ENCODE peak calls at places on chromosomes 4 and X, in four cellular contexts. Y is HepG2, B is H1, I is K562. U is an unnamed sample.

GRCh38 chrX:120660638-120661037 is 30.8 kb upstream of the C1GALT1C1 start:
- DNase-seq in Y (no peak), I (no peak), B (no peak), U (no peak)

GRCh38 chr4:38752393-38752961 is 30.3 kb downstream of the TLR10 start:
- DNase-seq in B (no peak), I (no peak), Y (no peak), U (peak)

GRCh38 chr4:185774815-185775684 is 36.9 kb downstream of the SORBS2 start:
- DNase-seq in I (no peak), Y (no peak), B (no peak), U (no peak)

GRCh38 chr4:166315721-166316467 is 442.9 kb downstream of the TLL1 start:
- DNase-seq in B (no peak), I (no peak), Y (no peak), U (no peak)

GRCh38 chrX:110509778-110510510 is 151.3 kb downstream of the RTL9 start:
- DNase-seq in I (no peak), Y (no peak), B (no peak), U (no peak)

GRCh38 chrX:100895365-100896075 is 21.4 kb upstream of the NOX1 start:
- DNase-seq in I (no peak), B (peak), Y (peak), U (no peak)

GRCh38 chrX:80807606-80808159 is 2.0 kb downstream of the BRWD3 start:
- DNase-seq in B (no peak), I (peak), Y (no peak), U (no peak)

GRCh38 chr4:110633358-110634319 is 10.8 kb upstream of the PITX2 start:
- DNase-seq in B (peak), Y (no peak), I (no peak), U (no peak)

GRCh38 chr4:1684756-1685603 is 867 bp upstream of the FAM53A start:
- DNase-seq in B (no peak), I (no peak), Y (no peak), U (no peak)

GRCh38 chr4:6410078-6410477 is 62.3 kb downstream of the PPP2R2C start:
- DNase-seq in B (no peak), I (no peak), Y (no peak), U (no peak)

GRCh38 chrX:131544218-131544617 is 344 bp downstream of the OR13H1 start:
- DNase-seq in B (no peak), I (no peak), Y (no peak), U (no peak)

GRCh38 chr4:147194107-147194506 is 248.4 kb upstream of the TTC29 start:
- DNase-seq in B (no peak), Y (no peak), I (no peak), U (no peak)

GRCh38 chr4:23373269-23373668 is 516.6 kb downstream of the PPARGC1A start:
- DNase-seq in B (no peak), I (peak), Y (no peak), U (no peak)

GRCh38 chr4:159766241-159766640 is 663.4 kb downstream of the RAPGEF2 start:
- DNase-seq in I (no peak), Y (peak), B (no peak), U (no peak)

GRCh38 chrX:148672526-148672925 is 172.1 kb downstream of the AFF2 start:
- DNase-seq in I (no peak), Y (no peak), B (no peak), U (no peak)

GRCh38 chrX:45758319-45758718 is 557.6 kb upstream of the DIPK2B start:
- DNase-seq in Y (no peak), B (no peak), I (no peak), U (peak)

GRCh38 chrX:22203186-22203585 is 69.5 kb upstream of the CBLL2 start:
- DNase-seq in B (no peak), Y (no peak), I (no peak), U (no peak)

GRCh38 chr4:68175562-68176155 is 46.0 kb upstream of the TMPRSS11F start:
- DNase-seq in Y (peak), I (peak), B (no peak), U (peak)

GRCh38 chrX:106150701-106151100 is 17.4 kb upstream of the PWWP3B start:
- DNase-seq in I (no peak), Y (no peak), B (no peak), U (no peak)

GRCh38 chr4:173128199-173128890 is 40.3 kb upstream of the GALNT7 start:
- DNase-seq in Y (no peak), B (no peak), I (no peak), U (no peak)

GRCh38 chr4:184439856-184440592 is 34.3 kb downstream of the IRF2 start:
- DNase-seq in B (no peak), I (no peak), Y (peak), U (no peak)

GRCh38 chrX:110795645-110796510 is at the start of gene CHRDL1:
- DNase-seq in I (no peak), Y (no peak), B (peak), U (no peak)

GRCh38 chr4:114026447-114026846 is 47.0 kb upstream of the ARSJ start:
- DNase-seq in B (no peak), Y (no peak), I (no peak), U (no peak)

GRCh38 chr4:156779046-156779445 is 192.6 kb downstream of the PDGFC start:
- DNase-seq in I (no peak), B (no peak), Y (no peak), U (no peak)

GRCh38 chr4:152458801-152459302 is 77.0 kb downstream of the FBXW7 start:
- DNase-seq in I (no peak), Y (peak), B (no peak), U (peak)

GRCh38 chr4:127309360-127310095 is 323.2 kb upstream of the INTU start:
- DNase-seq in B (no peak), Y (no peak), I (no peak), U (no peak)

GRCh38 chr4:128776794-128777216 is 32.7 kb upstream of the JADE1 start:
- DNase-seq in I (no peak), B (no peak), Y (no peak), U (no peak)

DNA sequence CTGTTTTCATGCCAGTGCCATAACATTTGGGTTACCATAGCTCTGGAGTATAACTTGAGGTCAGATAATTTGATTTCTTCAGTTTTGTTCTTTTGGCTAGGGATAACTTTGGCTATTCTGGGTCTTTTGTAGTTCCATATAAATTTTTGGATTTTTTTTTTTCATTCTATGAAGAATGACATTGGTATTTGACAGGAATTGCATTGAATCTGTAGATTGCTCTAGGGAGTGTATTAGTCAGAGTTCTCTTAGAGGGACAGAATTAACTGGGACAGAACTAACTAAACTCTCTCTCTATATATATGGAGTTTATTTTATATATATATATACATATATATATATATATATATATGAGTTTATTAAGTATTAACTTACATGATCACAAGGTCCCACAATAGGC is 32.2 kb upstream of the SLIT2 start:
- DNase-seq in I (no peak), Y (no peak), B (no peak), U (no peak)
- TF ChIP-seq HDAC6 in I (no peak), Y (no peak), B (no peak), U (no peak)

GRCh38 chr4:26953770-26954423 is 93.3 kb downstream of the STIM2 start:
- DNase-seq in Y (no peak), I (no peak), B (no peak), U (no peak)

GRCh38 chr4:26964512-26964911 is 103.9 kb downstream of the STIM2 start:
- DNase-seq in Y (no peak), B (no peak), I (no peak), U (no peak)

GRCh38 chr4:26959654-26960047 is 99.0 kb downstream of the STIM2 start:
- DNase-seq in Y (no peak), I (no peak), B (no peak), U (no peak)

GRCh38 chr4:26962720-26963119 is 102.1 kb downstream of the STIM2 start:
- DNase-seq in Y (no peak), I (no peak), B (no peak), U (no peak)

DNA sequence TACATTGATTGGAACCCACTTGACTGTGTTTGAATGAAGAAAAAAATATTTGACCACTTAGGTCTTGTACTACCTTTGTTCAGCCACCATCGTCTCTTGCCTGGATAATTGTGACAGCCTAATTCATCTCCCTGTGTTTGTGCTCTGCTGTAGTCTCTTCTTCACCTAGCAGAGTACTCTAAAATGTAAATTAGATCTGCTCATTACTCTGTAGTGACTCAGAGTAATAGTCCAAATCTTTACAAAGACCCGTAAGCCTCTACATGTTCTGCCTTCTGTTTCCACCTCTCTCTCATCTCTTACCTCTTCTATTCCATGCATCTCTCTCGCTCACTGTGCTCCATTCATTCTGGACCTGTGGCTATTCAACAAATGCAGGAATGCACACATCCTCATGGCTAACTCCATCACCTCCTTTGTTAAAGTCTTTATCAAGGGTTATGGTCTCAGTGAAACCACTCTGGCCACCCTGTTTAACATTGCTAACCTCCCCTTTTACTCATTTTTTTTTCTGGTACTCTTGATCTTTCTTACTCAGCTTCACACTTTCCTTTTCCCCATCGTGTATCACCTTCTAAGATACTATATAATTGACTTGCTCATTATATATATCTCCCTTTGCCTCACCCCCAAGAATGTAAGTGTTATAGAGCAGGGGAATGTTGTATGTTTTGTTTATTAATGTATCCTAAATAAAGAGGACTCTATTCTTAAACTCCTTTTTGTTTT is 98.4 kb downstream of the STIM2 start:
- DNase-seq in Y (no peak), I (no peak), B (no peak), U (no peak)
- TF ChIP-seq HDAC6 in Y (no peak), I (no peak), B (no peak), U (no peak)

GRCh38 chr4:64718091-64718490 is 308.8 kb upstream of the TECRL start:
- DNase-seq in B (no peak), I (no peak), Y (no peak), U (no peak)
- TF ChIP-seq HDAC6 in B (no peak), I (no peak), Y (no peak), U (no peak)

DNA sequence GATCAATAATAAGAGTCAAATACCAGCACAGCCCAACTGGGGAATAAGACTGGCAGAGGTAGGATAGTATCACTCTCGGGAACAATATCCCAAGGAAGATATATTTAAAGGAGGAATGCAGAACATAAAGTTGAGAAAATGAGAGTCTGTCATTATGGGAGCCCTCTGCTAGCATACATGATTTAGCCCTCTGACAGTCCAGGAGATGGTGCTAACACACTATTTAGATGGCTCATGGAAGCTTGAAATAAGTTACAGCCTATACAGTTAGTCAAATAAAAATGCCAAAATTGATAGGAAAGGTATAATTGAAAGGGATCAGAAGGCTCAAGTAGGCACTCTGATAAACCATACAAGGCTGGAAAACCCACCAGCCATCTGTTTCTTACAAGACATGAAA is 201.0 kb upstream of the NEIL3 start:
- DNase-seq in I (no peak), Y (no peak), B (no peak), U (no peak)
- TF ChIP-seq HDAC6 in I (no peak), Y (no peak), B (no peak), U (no peak)

DNA sequence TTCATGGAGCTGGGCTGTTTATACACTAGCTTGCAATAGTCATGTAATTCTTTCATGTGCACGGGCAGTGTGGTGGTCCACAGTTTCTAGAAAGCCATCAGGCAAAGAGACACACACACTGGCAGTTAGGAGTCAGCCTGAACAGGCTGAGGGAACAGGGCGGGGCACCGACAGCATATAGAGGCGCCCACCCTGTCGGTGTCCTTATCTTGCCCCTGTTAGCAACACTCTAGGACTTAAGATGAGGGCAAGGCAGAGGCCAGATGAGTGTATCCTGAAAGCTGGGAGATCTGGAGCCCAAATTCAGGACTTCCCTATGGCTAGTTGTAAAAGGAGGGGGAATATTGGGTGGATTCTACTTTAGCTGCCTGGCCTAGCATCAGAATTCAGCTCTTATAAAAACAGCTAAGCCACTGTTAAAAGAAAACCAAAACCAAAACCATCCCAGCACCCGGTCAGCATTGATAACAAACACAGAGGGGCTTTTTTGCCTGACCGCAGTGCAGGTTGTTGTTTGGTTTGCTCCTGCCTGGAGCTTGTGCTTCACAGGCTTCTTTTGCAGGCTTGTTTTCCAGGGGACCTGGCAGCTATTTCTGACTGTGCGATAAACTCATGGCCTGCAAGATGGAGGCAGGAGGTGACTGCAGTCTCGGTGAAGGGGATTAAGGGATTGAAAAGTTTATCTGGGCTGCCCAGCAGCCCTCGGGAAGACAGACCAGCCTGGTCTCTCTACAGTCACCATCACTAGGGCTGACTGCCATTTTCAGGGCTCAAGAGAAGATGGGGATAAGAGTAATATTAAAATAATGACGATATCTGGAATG is 638.9 kb downstream of the MID1IP1 start:
- DNase-seq in B (no peak), Y (no peak), I (no peak), U (peak)
- TF ChIP-seq HDAC6 in B (no peak), Y (no peak), I (no peak), U (no peak)

U was measured in GM12878.